ENCODE peak calls at places on chromosomes 11 and 22, in ten cellular contexts. One of them, this sample, is unnamed. For H3K9me3, the result is how much of the 10 kb centered on the place peaks cover.

GRCh38 chr11:73655686-73656085 is 9.3 kb downstream of the PLEKHB1 start:
- DNase-seq in A549: no peak
- DNase-seq in K562: no peak
- DNase-seq in tibial nerve: no peak
- DNase-seq in PC-9: no peak
- DNase-seq in heart left ventricle: no peak
- DNase-seq in tibial artery: no peak
- DNase-seq in CD4-positive, alpha-beta memory T cell: no peak
- DNase-seq in psoas muscle: no peak
- DNase-seq in aorta: no peak
- DNase-seq in this sample: no peak

GRCh38 chr11:44868455-44869421 is 81.9 kb downstream of the TP53I11 start:
- DNase-seq in aorta: no peak
- DNase-seq in tibial nerve: no peak
- DNase-seq in tibial artery: no peak
- DNase-seq in A549: no peak
- DNase-seq in PC-9: no peak
- DNase-seq in psoas muscle: no peak
- DNase-seq in CD4-positive, alpha-beta memory T cell: no peak
- DNase-seq in heart left ventricle: no peak
- DNase-seq in K562: no peak
- DNase-seq in this sample: no peak

GRCh38 chr22:19105867-19106802 is 16.1 kb downstream of the DGCR2 start:
- DNase-seq in tibial nerve: no peak
- DNase-seq in PC-9: no peak
- DNase-seq in CD4-positive, alpha-beta memory T cell: peak
- DNase-seq in psoas muscle: no peak
- DNase-seq in K562: peak
- DNase-seq in heart left ventricle: no peak
- DNase-seq in aorta: peak
- DNase-seq in A549: no peak
- DNase-seq in tibial artery: peak
- DNase-seq in this sample: peak

GRCh38 chr11:70473186-70473872 is 75.0 kb downstream of the CTTN start:
- DNase-seq in K562: no peak
- DNase-seq in PC-9: no peak
- DNase-seq in aorta: peak
- DNase-seq in psoas muscle: no peak
- DNase-seq in CD4-positive, alpha-beta memory T cell: no peak
- DNase-seq in heart left ventricle: no peak
- DNase-seq in tibial artery: no peak
- DNase-seq in tibial nerve: no peak
- DNase-seq in A549: no peak
- DNase-seq in this sample: no peak

GRCh38 chr11:36167073-36167472 is 122.2 kb downstream of the COMMD9 start:
- DNase-seq in aorta: no peak
- DNase-seq in tibial nerve: no peak
- DNase-seq in K562: no peak
- DNase-seq in psoas muscle: no peak
- DNase-seq in PC-9: no peak
- DNase-seq in tibial artery: no peak
- DNase-seq in heart left ventricle: no peak
- DNase-seq in A549: no peak
- DNase-seq in CD4-positive, alpha-beta memory T cell: no peak
- DNase-seq in this sample: no peak

GRCh38 chr11:69088676-69089146 is 40.0 kb downstream of the TPCN2 start:
- DNase-seq in aorta: no peak
- DNase-seq in psoas muscle: peak
- DNase-seq in PC-9: peak
- DNase-seq in A549: peak
- DNase-seq in tibial artery: peak
- DNase-seq in K562: peak
- DNase-seq in tibial nerve: peak
- DNase-seq in CD4-positive, alpha-beta memory T cell: no peak
- DNase-seq in heart left ventricle: peak
- DNase-seq in this sample: no peak

GRCh38 chr22:19969141-19969928 is 27.7 kb upstream of the TXNRD2 start:
- DNase-seq in psoas muscle: no peak
- DNase-seq in tibial artery: no peak
- DNase-seq in tibial nerve: no peak
- DNase-seq in aorta: no peak
- DNase-seq in CD4-positive, alpha-beta memory T cell: no peak
- DNase-seq in K562: no peak
- DNase-seq in heart left ventricle: no peak
- DNase-seq in PC-9: no peak
- DNase-seq in A549: no peak
- DNase-seq in this sample: no peak

GRCh38 chr11:80084614-80085013 is 643.8 kb upstream of the TENM4 start:
- DNase-seq in heart left ventricle: no peak
- DNase-seq in psoas muscle: no peak
- DNase-seq in PC-9: no peak
- DNase-seq in tibial nerve: no peak
- DNase-seq in CD4-positive, alpha-beta memory T cell: no peak
- DNase-seq in A549: no peak
- DNase-seq in K562: no peak
- DNase-seq in tibial artery: no peak
- DNase-seq in aorta: no peak
- DNase-seq in this sample: no peak

GRCh38 chr22:29212738-29213137 is 7.0 kb downstream of the EMID1 start:
- DNase-seq in CD4-positive, alpha-beta memory T cell: no peak
- DNase-seq in tibial artery: no peak
- DNase-seq in tibial nerve: no peak
- DNase-seq in psoas muscle: no peak
- DNase-seq in heart left ventricle: no peak
- DNase-seq in K562: no peak
- DNase-seq in PC-9: no peak
- DNase-seq in A549: no peak
- DNase-seq in aorta: no peak
- DNase-seq in this sample: no peak

GRCh38 chr11:13338437-13339069 is 61.0 kb downstream of the BMAL1 start:
- DNase-seq in A549: peak
- DNase-seq in aorta: no peak
- DNase-seq in heart left ventricle: no peak
- DNase-seq in PC-9: no peak
- DNase-seq in psoas muscle: no peak
- DNase-seq in CD4-positive, alpha-beta memory T cell: no peak
- DNase-seq in tibial artery: no peak
- DNase-seq in K562: peak
- DNase-seq in tibial nerve: no peak
- DNase-seq in this sample: no peak

DNA sequence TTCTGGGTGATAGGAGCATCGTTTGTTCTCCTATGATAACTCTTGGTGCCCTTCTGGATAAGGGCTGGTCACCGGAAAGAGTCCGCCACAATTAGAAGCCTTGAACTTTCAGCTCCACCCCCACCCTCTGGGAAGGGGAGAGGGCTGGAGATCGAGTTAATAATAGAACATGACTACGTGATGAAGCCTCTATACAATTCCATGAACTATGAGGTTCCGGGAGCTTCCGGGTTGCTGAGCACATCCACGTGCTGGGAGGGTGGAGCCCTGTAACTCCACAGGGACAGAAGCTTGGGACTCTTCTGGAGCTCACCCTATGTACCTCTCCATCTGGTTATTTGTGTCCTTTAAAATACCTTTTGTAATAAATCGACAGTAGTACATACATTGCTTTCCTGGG is 40.3 kb downstream of the ARHGAP42 start:
- DNase-seq in PC-9: no peak
- DNase-seq in K562: no peak
- DNase-seq in aorta: no peak
- DNase-seq in CD4-positive, alpha-beta memory T cell: no peak
- DNase-seq in psoas muscle: peak
- DNase-seq in tibial artery: no peak
- DNase-seq in heart left ventricle: peak
- DNase-seq in tibial nerve: no peak
- DNase-seq in A549: no peak
- DNase-seq in this sample: no peak
- H3K9me3 ChIP-seq in PC-9: under half
- H3K9me3 ChIP-seq in K562: under half
- H3K9me3 ChIP-seq in aorta: under half
- H3K9me3 ChIP-seq in CD4-positive, alpha-beta memory T cell: under half
- H3K9me3 ChIP-seq in psoas muscle: under half
- H3K9me3 ChIP-seq in tibial artery: under half
- H3K9me3 ChIP-seq in heart left ventricle: under half
- H3K9me3 ChIP-seq in tibial nerve: under half
- H3K9me3 ChIP-seq in A549: under half
- H3K9me3 ChIP-seq in this sample: under half

GRCh38 chr22:48821346-48822186 is 1006.1 kb downstream of the BRD1 start:
- DNase-seq in heart left ventricle: no peak
- DNase-seq in tibial artery: peak
- DNase-seq in psoas muscle: no peak
- DNase-seq in aorta: no peak
- DNase-seq in A549: no peak
- DNase-seq in tibial nerve: no peak
- DNase-seq in K562: no peak
- DNase-seq in CD4-positive, alpha-beta memory T cell: no peak
- DNase-seq in PC-9: no peak
- DNase-seq in this sample: no peak
- H3K9me3 ChIP-seq in heart left ventricle: under half
- H3K9me3 ChIP-seq in tibial artery: under half
- H3K9me3 ChIP-seq in psoas muscle: under half
- H3K9me3 ChIP-seq in aorta: under half
- H3K9me3 ChIP-seq in A549: under half
- H3K9me3 ChIP-seq in tibial nerve: under half
- H3K9me3 ChIP-seq in K562: under half
- H3K9me3 ChIP-seq in CD4-positive, alpha-beta memory T cell: under half
- H3K9me3 ChIP-seq in PC-9: under half
- H3K9me3 ChIP-seq in this sample: under half

GRCh38 chr11:133227674-133228111 is 304.6 kb downstream of the OPCML start:
- DNase-seq in heart left ventricle: no peak
- DNase-seq in tibial artery: no peak
- DNase-seq in PC-9: no peak
- DNase-seq in CD4-positive, alpha-beta memory T cell: no peak
- DNase-seq in K562: no peak
- DNase-seq in A549: no peak
- DNase-seq in psoas muscle: no peak
- DNase-seq in aorta: no peak
- DNase-seq in tibial nerve: no peak
- DNase-seq in this sample: no peak

GRCh38 chr11:133234883-133235282 is 297.4 kb downstream of the OPCML start:
- DNase-seq in PC-9: no peak
- DNase-seq in A549: no peak
- DNase-seq in tibial artery: no peak
- DNase-seq in aorta: no peak
- DNase-seq in K562: no peak
- DNase-seq in psoas muscle: no peak
- DNase-seq in tibial nerve: no peak
- DNase-seq in heart left ventricle: no peak
- DNase-seq in CD4-positive, alpha-beta memory T cell: no peak
- DNase-seq in this sample: no peak

GRCh38 chr11:133228406-133229330 is 303.6 kb downstream of the OPCML start:
- DNase-seq in PC-9: no peak
- DNase-seq in psoas muscle: peak
- DNase-seq in tibial nerve: no peak
- DNase-seq in A549: no peak
- DNase-seq in CD4-positive, alpha-beta memory T cell: no peak
- DNase-seq in aorta: no peak
- DNase-seq in tibial artery: no peak
- DNase-seq in K562: no peak
- DNase-seq in heart left ventricle: no peak
- DNase-seq in this sample: no peak

GRCh38 chr11:133230446-133230845 is 301.9 kb downstream of the OPCML start:
- DNase-seq in tibial nerve: no peak
- DNase-seq in psoas muscle: no peak
- DNase-seq in PC-9: no peak
- DNase-seq in heart left ventricle: no peak
- DNase-seq in CD4-positive, alpha-beta memory T cell: no peak
- DNase-seq in K562: no peak
- DNase-seq in A549: no peak
- DNase-seq in tibial artery: no peak
- DNase-seq in aorta: no peak
- DNase-seq in this sample: no peak
- H3K9me3 ChIP-seq in tibial nerve: under half
- H3K9me3 ChIP-seq in psoas muscle: under half
- H3K9me3 ChIP-seq in PC-9: under half
- H3K9me3 ChIP-seq in heart left ventricle: under half
- H3K9me3 ChIP-seq in CD4-positive, alpha-beta memory T cell: under half
- H3K9me3 ChIP-seq in K562: under half
- H3K9me3 ChIP-seq in A549: under half
- H3K9me3 ChIP-seq in tibial artery: under half
- H3K9me3 ChIP-seq in aorta: under half
- H3K9me3 ChIP-seq in this sample: under half

GRCh38 chr22:47393191-47393590 is 630.7 kb downstream of the TBC1D22A start:
- DNase-seq in psoas muscle: no peak
- DNase-seq in heart left ventricle: peak
- DNase-seq in PC-9: no peak
- DNase-seq in tibial artery: no peak
- DNase-seq in CD4-positive, alpha-beta memory T cell: no peak
- DNase-seq in tibial nerve: no peak
- DNase-seq in A549: no peak
- DNase-seq in aorta: peak
- DNase-seq in K562: no peak
- DNase-seq in this sample: no peak
- H3K9me3 ChIP-seq in psoas muscle: under half
- H3K9me3 ChIP-seq in heart left ventricle: under half
- H3K9me3 ChIP-seq in PC-9: under half
- H3K9me3 ChIP-seq in tibial artery: under half
- H3K9me3 ChIP-seq in CD4-positive, alpha-beta memory T cell: under half
- H3K9me3 ChIP-seq in tibial nerve: under half
- H3K9me3 ChIP-seq in A549: under half
- H3K9me3 ChIP-seq in aorta: under half
- H3K9me3 ChIP-seq in K562: under half
- H3K9me3 ChIP-seq in this sample: under half

GRCh38 chr22:49113758-49114157 is 713.9 kb downstream of the BRD1 start:
- DNase-seq in tibial nerve: no peak
- DNase-seq in tibial artery: no peak
- DNase-seq in heart left ventricle: no peak
- DNase-seq in psoas muscle: no peak
- DNase-seq in PC-9: no peak
- DNase-seq in aorta: no peak
- DNase-seq in K562: no peak
- DNase-seq in A549: no peak
- DNase-seq in CD4-positive, alpha-beta memory T cell: no peak
- DNase-seq in this sample: no peak
- H3K9me3 ChIP-seq in tibial nerve: under half
- H3K9me3 ChIP-seq in tibial artery: under half
- H3K9me3 ChIP-seq in heart left ventricle: under half
- H3K9me3 ChIP-seq in psoas muscle: under half
- H3K9me3 ChIP-seq in PC-9: under half
- H3K9me3 ChIP-seq in aorta: under half
- H3K9me3 ChIP-seq in K562: under half
- H3K9me3 ChIP-seq in A549: under half
- H3K9me3 ChIP-seq in CD4-positive, alpha-beta memory T cell: under half
- H3K9me3 ChIP-seq in this sample: under half

This sample was measured in T-helper 17 cell.